ENCODE peak calls at places on chromosomes 4 and X, in six cellular contexts. One of them, this sample, is unnamed.

GRCh38 chr4:111652986-111653385 is 492.3 kb upstream of the FAM241A start:
- DNase-seq in HFF-Myc: no peak
- DNase-seq in mammary epithelial cell: no peak
- DNase-seq in coronary artery: no peak
- DNase-seq in lower lobe of right lung: no peak
- DNase-seq in BJ: no peak
- DNase-seq in this sample: no peak

GRCh38 chr4:30605616-30606015 is 114.6 kb upstream of the PCDH7 start:
- DNase-seq in lower lobe of right lung: no peak
- DNase-seq in HFF-Myc: no peak
- DNase-seq in coronary artery: no peak
- DNase-seq in mammary epithelial cell: no peak
- DNase-seq in BJ: no peak
- DNase-seq in this sample: no peak

GRCh38 chr4:125704726-125705125 is 390.0 kb downstream of the FAT4 start:
- DNase-seq in coronary artery: no peak
- DNase-seq in BJ: peak
- DNase-seq in mammary epithelial cell: no peak
- DNase-seq in lower lobe of right lung: no peak
- DNase-seq in HFF-Myc: no peak
- DNase-seq in this sample: peak

GRCh38 chr4:188109157-188109755 is at the start of gene TRIML2:
- DNase-seq in lower lobe of right lung: no peak
- DNase-seq in HFF-Myc: no peak
- DNase-seq in mammary epithelial cell: peak
- DNase-seq in BJ: no peak
- DNase-seq in coronary artery: no peak
- DNase-seq in this sample: no peak

GRCh38 chrX:56314334-56314733 is 82.2 kb downstream of the KLF8 start:
- DNase-seq in mammary epithelial cell: no peak
- DNase-seq in BJ: no peak
- DNase-seq in HFF-Myc: no peak
- DNase-seq in coronary artery: no peak
- DNase-seq in lower lobe of right lung: no peak
- DNase-seq in this sample: peak

GRCh38 chr4:8198906-8199593 is at the start of gene SH3TC1:
- DNase-seq in lower lobe of right lung: peak
- DNase-seq in HFF-Myc: no peak
- DNase-seq in coronary artery: no peak
- DNase-seq in BJ: peak
- DNase-seq in mammary epithelial cell: peak
- DNase-seq in this sample: peak

GRCh38 chrX:39814391-39814790 is 283.4 kb downstream of the BCOR start:
- DNase-seq in HFF-Myc: no peak
- DNase-seq in mammary epithelial cell: no peak
- DNase-seq in BJ: no peak
- DNase-seq in lower lobe of right lung: no peak
- DNase-seq in coronary artery: no peak
- DNase-seq in this sample: peak

GRCh38 chr4:169649545-169650226 is 29.3 kb downstream of the CLCN3 start:
- DNase-seq in BJ: no peak
- DNase-seq in HFF-Myc: no peak
- DNase-seq in coronary artery: no peak
- DNase-seq in mammary epithelial cell: no peak
- DNase-seq in lower lobe of right lung: no peak
- DNase-seq in this sample: peak

GRCh38 chr4:32440391-32440790 is 1720.2 kb downstream of the PCDH7 start:
- DNase-seq in BJ: no peak
- DNase-seq in HFF-Myc: no peak
- DNase-seq in coronary artery: no peak
- DNase-seq in mammary epithelial cell: no peak
- DNase-seq in lower lobe of right lung: no peak
- DNase-seq in this sample: no peak

GRCh38 chr4:20698382-20698781 is 1.9 kb upstream of the PACRGL start:
- DNase-seq in coronary artery: no peak
- DNase-seq in mammary epithelial cell: peak
- DNase-seq in HFF-Myc: no peak
- DNase-seq in BJ: no peak
- DNase-seq in lower lobe of right lung: no peak
- DNase-seq in this sample: peak

GRCh38 chrX:72201836-72202536 is 20.4 kb downstream of the PIN4 start:
- DNase-seq in BJ: peak
- DNase-seq in lower lobe of right lung: no peak
- DNase-seq in mammary epithelial cell: peak
- DNase-seq in HFF-Myc: peak
- DNase-seq in coronary artery: no peak
- DNase-seq in this sample: peak

GRCh38 chr4:1245481-1246051 is 3.4 kb downstream of the CTBP1 start:
- DNase-seq in mammary epithelial cell: no peak
- DNase-seq in BJ: no peak
- DNase-seq in lower lobe of right lung: peak
- DNase-seq in coronary artery: peak
- DNase-seq in HFF-Myc: no peak
- DNase-seq in this sample: no peak

GRCh38 chr4:1177274-1178141 is 5.1 kb upstream of the SPON2 start:
- DNase-seq in BJ: no peak
- DNase-seq in lower lobe of right lung: no peak
- DNase-seq in coronary artery: no peak
- DNase-seq in HFF-Myc: no peak
- DNase-seq in mammary epithelial cell: peak
- DNase-seq in this sample: no peak

GRCh38 chr4:119172223-119172622 is 36.6 kb downstream of the MYOZ2 start:
- DNase-seq in mammary epithelial cell: peak
- DNase-seq in coronary artery: no peak
- DNase-seq in lower lobe of right lung: no peak
- DNase-seq in BJ: no peak
- DNase-seq in HFF-Myc: no peak
- DNase-seq in this sample: peak

GRCh38 chrX:94942603-94943002 is 1268.6 kb downstream of the FAM133A start:
- DNase-seq in coronary artery: no peak
- DNase-seq in HFF-Myc: no peak
- DNase-seq in mammary epithelial cell: no peak
- DNase-seq in BJ: no peak
- DNase-seq in lower lobe of right lung: no peak
- DNase-seq in this sample: no peak

GRCh38 chrX:18931972-18932371 is 51.9 kb downstream of the PHKA2 start:
- DNase-seq in lower lobe of right lung: no peak
- DNase-seq in mammary epithelial cell: no peak
- DNase-seq in coronary artery: no peak
- DNase-seq in BJ: no peak
- DNase-seq in HFF-Myc: no peak
- DNase-seq in this sample: peak

GRCh38 chr4:174697164-174697563 is 131.9 kb downstream of the GLRA3 start:
- DNase-seq in HFF-Myc: peak
- DNase-seq in mammary epithelial cell: no peak
- DNase-seq in coronary artery: no peak
- DNase-seq in BJ: peak
- DNase-seq in lower lobe of right lung: no peak
- DNase-seq in this sample: no peak

GRCh38 chr4:103099691-103100392 is at the start of gene BDH2:
- DNase-seq in BJ: peak
- DNase-seq in lower lobe of right lung: no peak
- DNase-seq in mammary epithelial cell: peak
- DNase-seq in coronary artery: no peak
- DNase-seq in HFF-Myc: peak
- DNase-seq in this sample: peak

GRCh38 chr4:98433608-98434198 is 172.5 kb downstream of the RAP1GDS1 start:
- DNase-seq in coronary artery: no peak
- DNase-seq in mammary epithelial cell: no peak
- DNase-seq in lower lobe of right lung: no peak
- DNase-seq in BJ: no peak
- DNase-seq in HFF-Myc: no peak
- DNase-seq in this sample: no peak

GRCh38 chrX:28997716-28998115 is 410.5 kb downstream of the IL1RAPL1 start:
- DNase-seq in HFF-Myc: peak
- DNase-seq in mammary epithelial cell: no peak
- DNase-seq in coronary artery: no peak
- DNase-seq in BJ: peak
- DNase-seq in lower lobe of right lung: no peak
- DNase-seq in this sample: peak

GRCh38 chrX:43564953-43565352 is 91.1 kb upstream of the MAOA start:
- DNase-seq in HFF-Myc: no peak
- DNase-seq in mammary epithelial cell: no peak
- DNase-seq in coronary artery: no peak
- DNase-seq in BJ: no peak
- DNase-seq in lower lobe of right lung: no peak
- DNase-seq in this sample: peak

GRCh38 chr4:147060171-147060931 is 114.7 kb upstream of the TTC29 start:
- DNase-seq in coronary artery: no peak
- DNase-seq in lower lobe of right lung: no peak
- DNase-seq in BJ: peak
- DNase-seq in HFF-Myc: no peak
- DNase-seq in mammary epithelial cell: peak
- DNase-seq in this sample: peak

GRCh38 chr4:147368948-147369347 is 111.9 kb upstream of the EDNRA start:
- DNase-seq in BJ: no peak
- DNase-seq in mammary epithelial cell: no peak
- DNase-seq in HFF-Myc: no peak
- DNase-seq in lower lobe of right lung: no peak
- DNase-seq in coronary artery: no peak
- DNase-seq in this sample: no peak

GRCh38 chrX:137313627-137314026 is 252.3 kb upstream of the ZIC3 start:
- DNase-seq in BJ: no peak
- DNase-seq in mammary epithelial cell: no peak
- DNase-seq in HFF-Myc: no peak
- DNase-seq in coronary artery: no peak
- DNase-seq in lower lobe of right lung: no peak
- DNase-seq in this sample: no peak

DNA sequence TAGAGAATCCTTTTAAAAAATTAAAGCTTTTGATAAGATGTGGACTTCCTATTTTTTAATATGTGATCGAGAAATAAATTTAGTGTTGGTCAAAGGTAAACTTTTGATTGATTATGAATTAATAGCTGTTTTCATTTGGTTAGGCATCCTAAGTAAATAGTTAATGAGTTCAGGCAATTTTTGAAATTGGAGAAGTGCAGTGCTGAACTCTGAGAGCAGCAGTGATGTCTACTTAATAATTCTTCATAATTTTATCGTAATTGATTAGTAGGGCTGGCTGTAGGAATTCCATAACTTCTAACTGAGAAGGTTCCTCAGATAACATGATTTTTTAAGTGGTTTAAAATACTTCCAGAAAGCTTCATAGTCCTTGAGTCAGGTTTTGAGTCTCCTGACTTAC is 1.5 kb downstream of the MND1 start:
- DNase-seq in mammary epithelial cell: no peak
- DNase-seq in coronary artery: no peak
- DNase-seq in BJ: no peak
- DNase-seq in lower lobe of right lung: no peak
- DNase-seq in HFF-Myc: no peak
- DNase-seq in this sample: no peak
- H3K4me3 ChIP-seq in mammary epithelial cell: no peak
- H3K4me3 ChIP-seq in coronary artery: no peak
- H3K4me3 ChIP-seq in BJ: no peak
- H3K4me3 ChIP-seq in lower lobe of right lung: no peak
- H3K4me3 ChIP-seq in HFF-Myc: peak
- H3K4me3 ChIP-seq in this sample: no peak

DNA sequence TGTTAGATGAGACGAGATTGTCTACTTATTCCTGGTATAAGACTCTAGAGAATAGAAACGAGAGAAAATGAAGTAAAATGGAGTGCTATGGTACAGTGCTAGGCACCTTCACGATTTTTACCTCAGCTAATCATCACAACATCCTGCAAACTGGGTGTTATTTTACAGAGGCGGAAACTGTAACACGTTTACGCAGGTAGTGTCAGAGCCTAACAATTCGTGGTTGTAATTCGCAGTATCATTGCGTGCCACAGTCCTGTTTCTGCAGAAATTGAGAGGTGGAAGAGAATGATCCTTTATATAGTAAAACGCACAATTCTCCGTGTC is 383 bp upstream of the TBC1D19 start:
- DNase-seq in BJ: no peak
- DNase-seq in lower lobe of right lung: no peak
- DNase-seq in coronary artery: no peak
- DNase-seq in mammary epithelial cell: no peak
- DNase-seq in HFF-Myc: no peak
- DNase-seq in this sample: no peak
- TF ChIP-seq CTCF in BJ: no peak
- TF ChIP-seq CTCF in lower lobe of right lung: no peak
- TF ChIP-seq CTCF in coronary artery: no peak
- TF ChIP-seq CTCF in mammary epithelial cell: no peak
- TF ChIP-seq CTCF in HFF-Myc: no peak
- TF ChIP-seq CTCF in this sample: no peak

DNA sequence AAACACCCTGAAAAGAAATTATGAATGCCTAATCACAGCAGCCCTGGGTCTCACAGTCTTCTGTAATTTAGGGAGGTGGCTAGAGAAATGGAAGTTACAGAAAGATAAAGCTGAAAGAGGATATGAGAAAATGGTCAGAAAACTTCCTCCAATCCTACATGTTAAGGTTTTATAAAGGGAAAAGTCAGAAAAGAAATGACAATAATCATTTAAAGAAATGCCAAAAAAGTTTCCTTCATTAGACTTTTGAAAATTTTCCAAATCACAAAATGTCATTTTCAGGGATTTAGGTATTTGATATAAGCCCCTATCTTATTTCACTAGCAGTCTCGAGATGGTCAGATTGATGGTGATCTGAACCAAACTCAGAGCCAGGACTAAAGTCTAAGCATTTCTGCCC is 276.2 kb downstream of the CHIC1 start:
- DNase-seq in lower lobe of right lung: no peak
- DNase-seq in mammary epithelial cell: no peak
- DNase-seq in HFF-Myc: no peak
- DNase-seq in BJ: no peak
- DNase-seq in coronary artery: no peak
- DNase-seq in this sample: no peak
- H3K4me3 ChIP-seq in lower lobe of right lung: no peak
- H3K4me3 ChIP-seq in mammary epithelial cell: no peak
- H3K4me3 ChIP-seq in HFF-Myc: no peak
- H3K4me3 ChIP-seq in BJ: no peak
- H3K4me3 ChIP-seq in coronary artery: no peak
- H3K4me3 ChIP-seq in this sample: no peak

DNA sequence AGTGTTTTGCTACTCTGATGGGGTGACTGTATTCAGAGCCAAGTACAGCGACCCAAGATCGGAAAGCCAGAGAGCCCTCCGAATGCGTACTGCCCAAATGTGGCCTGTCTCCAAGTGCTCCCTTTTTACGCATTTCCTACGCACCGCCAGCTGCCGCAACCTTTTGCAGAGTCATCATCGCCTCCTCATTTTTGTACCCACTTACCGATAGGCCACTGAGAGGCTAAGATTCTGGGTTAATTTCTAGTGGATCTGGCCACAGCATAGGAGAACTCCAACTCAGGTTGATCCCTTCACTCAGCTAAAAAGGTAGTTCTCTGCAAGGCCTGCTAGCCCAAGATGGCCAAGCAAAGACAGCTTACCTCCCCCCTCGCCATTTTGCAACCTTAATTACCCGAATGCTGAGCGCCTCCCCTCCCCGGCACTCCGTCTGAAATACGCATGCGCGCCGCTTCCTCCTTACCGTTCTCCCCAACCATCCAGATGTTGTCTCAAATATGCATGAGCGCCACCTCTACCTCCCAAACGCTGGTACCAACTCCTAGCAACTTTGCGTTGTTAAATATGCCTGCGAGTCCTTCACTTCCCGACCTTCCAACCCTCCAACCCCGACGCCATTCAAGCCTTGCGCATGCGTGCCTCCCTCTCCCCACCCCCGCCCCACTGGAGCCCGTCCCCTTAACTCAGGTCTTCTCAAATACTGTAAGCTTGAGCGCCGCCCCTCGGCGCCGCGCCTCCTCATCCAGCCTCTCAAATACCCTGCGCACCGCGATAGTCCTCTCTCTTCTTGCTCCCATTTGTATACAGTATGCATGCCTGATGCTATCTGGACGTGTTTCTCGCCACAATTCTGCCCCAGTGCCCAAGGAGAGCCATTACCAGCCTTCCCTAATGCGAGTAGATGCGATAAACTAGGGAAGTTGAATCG is 11.8 kb upstream of the ZCCHC13 start:
- DNase-seq in mammary epithelial cell: peak
- DNase-seq in BJ: peak
- DNase-seq in lower lobe of right lung: peak
- DNase-seq in HFF-Myc: peak
- DNase-seq in coronary artery: peak
- DNase-seq in this sample: peak
- TF ChIP-seq CTCF in mammary epithelial cell: peak
- TF ChIP-seq CTCF in BJ: peak
- TF ChIP-seq CTCF in lower lobe of right lung: peak
- TF ChIP-seq CTCF in HFF-Myc: peak
- TF ChIP-seq CTCF in coronary artery: no peak
- TF ChIP-seq CTCF in this sample: no peak